ENCODE peak calls at places on chromosomes 11 and 22, in seven cellular contexts. K, Y, F, B, U, E and D are unnamed samples.

GRCh38 chr11:121844016-121844415 is 272.0 kb downstream of the BLID start:
- DNase-seq in F (no peak), B (no peak), Y (no peak), E (no peak), U (no peak), K (no peak), D (no peak)

GRCh38 chr11:44746894-44747293 is 20.1 kb downstream of the TSPAN18 start:
- DNase-seq in U (no peak), Y (no peak), F (no peak), K (no peak), E (no peak), B (no peak), D (no peak)

GRCh38 chr11:7160814-7161489 is 72.2 kb downstream of the RBMXL2 start:
- DNase-seq in B (no peak), Y (no peak), F (no peak), E (no peak), U (no peak), K (no peak), D (no peak)

GRCh38 chr22:46082633-46083032 is 67.7 kb upstream of the PPARA start:
- DNase-seq in U (no peak), K (no peak), F (no peak), Y (no peak), E (no peak), B (no peak), D (no peak)

GRCh38 chr11:118214210-118214914 is 10.4 kb downstream of the JAML start:
- DNase-seq in B (no peak), F (no peak), E (no peak), Y (no peak), K (no peak), U (no peak), D (no peak)

GRCh38 chr22:31288496-31289235 is 3.6 kb downstream of the PIK3IP1 start:
- DNase-seq in Y (no peak), U (no peak), K (no peak), E (no peak), B (no peak), F (no peak), D (no peak)

GRCh38 chr11:13358871-13359270 is 81.3 kb downstream of the BMAL1 start:
- DNase-seq in K (no peak), B (no peak), E (no peak), U (no peak), Y (no peak), F (no peak), D (no peak)

GRCh38 chr11:108498046-108498815 is at the start of gene POGLUT3:
- DNase-seq in F (peak; percentile 87), U (no peak), K (peak; percentile 81), Y (peak; percentile 58), E (peak; percentile 61), B (peak; percentile 65), D (peak; percentile 76)

GRCh38 chr11:123573291-123573690 is 81.1 kb downstream of the SCN3B start:
- DNase-seq in E (no peak), F (no peak), K (no peak), U (no peak), B (no peak), Y (no peak), D (no peak)

GRCh38 chr11:93986716-93987115 is 34.4 kb upstream of the HEPHL1 start:
- DNase-seq in B (no peak), F (no peak), Y (no peak), K (no peak), E (peak; percentile 48), U (no peak), D (no peak)

GRCh38 chr11:43687120-43687791 is 6.7 kb downstream of the HSD17B12 start:
- DNase-seq in E (peak; percentile 26), B (peak; percentile 33), U (no peak), K (no peak), F (no peak), Y (no peak), D (no peak)

GRCh38 chr11:45158210-45158644 is 11.8 kb downstream of the PRDM11 start:
- DNase-seq in K (no peak), E (no peak), B (no peak), U (no peak), Y (no peak), F (peak; percentile 58), D (no peak)

DNA sequence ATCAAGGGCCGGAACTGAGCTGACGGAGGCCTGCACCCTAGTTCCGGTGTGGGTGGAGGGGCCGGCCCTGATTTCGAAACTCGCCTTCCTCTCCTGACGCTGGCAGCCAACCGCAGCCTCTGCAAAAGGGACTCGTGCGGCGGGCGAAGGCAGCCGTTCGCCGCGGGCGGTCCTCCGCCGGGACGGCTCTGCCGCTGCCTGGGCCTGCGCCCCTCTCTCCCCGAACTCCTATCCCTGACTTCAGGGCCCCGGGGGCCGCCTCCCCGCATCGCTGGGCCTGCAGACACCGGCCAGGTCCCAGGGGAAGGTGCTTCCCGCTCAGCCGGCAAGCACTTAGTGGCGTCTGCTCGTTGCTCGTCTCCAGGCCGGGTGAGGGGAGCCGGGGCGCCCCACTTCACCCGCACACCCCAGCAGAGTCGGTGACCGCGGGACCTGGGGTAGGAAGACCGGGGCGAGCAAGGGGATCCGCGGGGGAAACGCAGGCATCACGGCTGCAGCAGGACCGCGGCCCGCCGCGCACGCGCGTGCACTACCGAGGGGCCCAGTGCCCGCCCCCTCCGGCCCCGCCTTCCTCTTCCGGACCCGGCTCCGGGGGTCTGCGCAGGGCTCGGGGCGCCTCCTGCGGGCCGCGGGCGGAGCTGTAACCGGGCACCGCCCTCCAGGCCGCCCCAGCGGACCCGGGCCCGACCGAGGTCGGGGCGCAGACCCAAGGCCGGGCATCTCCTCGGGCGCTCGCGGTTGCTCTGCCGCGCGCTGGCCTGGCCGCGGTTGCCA is 464 bp upstream of the ANKRD13D start:
- DNase-seq in U (peak; percentile 35), E (peak; percentile 89), K (peak; percentile 91), Y (peak; percentile 94), B (peak; percentile 94), F (peak; percentile 94), D (peak; percentile 91)
- TF ChIP-seq CTCF in U (peak; percentile 25), E (no peak), K (peak; percentile 40), Y (peak; percentile 15), B (peak; percentile 41), F (peak; percentile 51), D (peak; percentile 47)

DNA sequence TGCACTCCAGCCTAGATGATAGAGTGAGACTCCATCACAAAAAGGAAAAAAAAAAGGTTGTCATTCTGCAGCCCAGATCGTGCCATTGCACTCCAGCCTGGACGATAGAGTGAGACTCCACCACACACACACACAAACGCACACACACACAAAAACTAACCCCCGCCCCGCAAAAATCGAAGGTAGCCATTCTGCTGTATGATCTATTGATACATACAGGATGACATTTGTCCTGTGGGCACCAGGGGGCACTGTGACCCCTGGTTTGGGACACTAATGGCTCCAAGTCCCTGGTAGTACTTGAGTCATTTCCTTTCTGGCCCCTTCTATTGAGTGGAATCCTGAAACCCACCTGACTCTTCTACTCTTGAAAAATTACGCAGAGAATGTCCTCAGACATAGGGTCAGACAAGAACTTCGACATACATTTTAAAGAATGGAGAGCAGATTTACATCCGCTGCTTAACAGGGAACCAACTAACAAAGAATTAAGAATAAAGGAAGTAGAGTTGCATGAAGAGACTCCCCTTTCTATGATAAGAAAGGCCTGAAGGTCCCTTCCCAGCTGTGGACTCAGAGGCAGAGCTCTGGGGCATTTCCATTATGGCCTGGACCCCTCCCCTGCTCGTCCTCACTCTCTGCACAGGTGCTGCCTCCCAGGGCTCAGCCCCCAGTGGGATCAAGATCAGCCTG is 35.0 kb upstream of the PRAME start:
- DNase-seq in F (no peak), U (no peak), B (peak; percentile 59), E (peak; percentile 30), K (peak; percentile 73), Y (no peak), D (peak; percentile 75)
- TF ChIP-seq CTCF in F (peak; percentile 52), U (peak; percentile 85), B (peak; percentile 74), E (no peak), K (peak; percentile 66), Y (peak; percentile 71), D (peak; percentile 82)

GRCh38 chr11:40130427-40130826 is 1329.0 kb downstream of the LRRC4C start:
- DNase-seq in K (no peak), U (no peak), F (no peak), E (no peak), B (peak; percentile 3), Y (no peak), D (no peak)
- TF ChIP-seq CTCF in K (no peak), U (no peak), F (peak; percentile 26), E (no peak), B (no peak), Y (no peak), D (peak; percentile 8)

GRCh38 chr22:29109853-29110252 is 37.0 kb downstream of the KREMEN1 start:
- DNase-seq in Y (no peak), U (no peak), K (no peak), E (no peak), B (no peak), F (no peak), D (no peak)

GRCh38 chr22:29106839-29107238 is 34.0 kb downstream of the KREMEN1 start:
- DNase-seq in E (no peak), K (no peak), U (no peak), Y (no peak), F (no peak), B (no peak), D (no peak)

GRCh38 chr22:29110946-29111345 is 38.1 kb downstream of the KREMEN1 start:
- DNase-seq in Y (no peak), U (no peak), K (no peak), F (no peak), B (no peak), E (no peak), D (no peak)

GRCh38 chr22:29105468-29105867 is 32.6 kb downstream of the KREMEN1 start:
- DNase-seq in Y (no peak), B (no peak), E (no peak), K (no peak), F (no peak), U (no peak), D (no peak)

GRCh38 chr22:29108137-29108536 is 35.3 kb downstream of the KREMEN1 start:
- DNase-seq in U (no peak), E (no peak), Y (no peak), B (no peak), K (no peak), F (peak; percentile 36), D (no peak)
- TF ChIP-seq CTCF in U (no peak), E (no peak), Y (no peak), B (no peak), K (no peak), F (no peak), D (no peak)

DNA sequence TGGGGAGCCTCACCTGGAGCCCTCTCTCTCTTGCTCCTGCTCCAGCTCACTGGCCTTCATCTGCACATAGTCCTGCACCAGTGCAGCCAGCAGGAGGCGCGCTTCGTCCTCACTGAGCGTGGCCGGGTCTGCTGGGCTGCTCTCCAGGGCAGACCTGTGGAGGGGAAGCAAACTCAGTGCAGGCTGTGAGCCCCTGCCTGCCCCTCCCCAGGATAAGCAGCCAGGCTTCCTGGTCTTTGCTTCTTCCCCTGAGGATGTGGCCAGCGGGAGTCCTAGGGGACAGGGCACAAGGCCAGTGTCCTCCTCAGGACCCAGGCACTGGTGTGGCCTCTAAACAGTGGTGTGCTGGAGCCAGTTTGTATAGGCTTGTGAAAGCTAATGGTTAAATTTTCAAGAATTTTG is 2.2 kb downstream of the CALCA start:
- DNase-seq in Y (peak; percentile 29), B (peak; percentile 94), E (peak; percentile 37), F (no peak), K (peak; percentile 28), U (no peak), D (no peak)
- TF ChIP-seq CTCF in Y (peak; percentile 79), B (peak; percentile 61), E (no peak), F (peak; percentile 34), K (peak; percentile 56), U (peak; percentile 66), D (peak; percentile 60)